ENCODE peak calls at places on chromosome 16, in five cellular contexts. N is mucosa of descending colon, A is stomach, D is SJSA1, W is fibroblast of mammary gland. U is an unnamed sample.
A peak's percentile ranks its signal among the peaks of the same experiment; 100 is the strongest.

GRCh38 chr16:66954097-66954659 is 6.9 kb upstream of the CES3 start:
- DNase-seq in W (peak; percentile 75), A (peak; percentile 84), N (peak; percentile 94), D (peak; percentile 61), U (peak; percentile 83)

GRCh38 chr16:81996664-81997529 is 14.4 kb downstream of the SDR42E1 start:
- DNase-seq in W (peak; percentile 52), A (no peak), D (peak; percentile 87), N (no peak), U (peak; percentile 64)

GRCh38 chr16:85328665-85329058 is 216.4 kb upstream of the CIBAR2 start:
- DNase-seq in N (no peak), W (no peak), A (no peak), D (peak; percentile 96), U (no peak)

GRCh38 chr16:84007946-84008345 is 34.6 kb downstream of the SLC38A8 start:
- DNase-seq in N (no peak), D (no peak), W (no peak), A (no peak), U (no peak)

GRCh38 chr16:81601601-81602251 is 157.1 kb downstream of the CMIP start:
- DNase-seq in A (no peak), D (no peak), N (no peak), W (no peak), U (peak; percentile 60)

GRCh38 chr16:59058261-59058660 is 324.1 kb upstream of the GOT2 start:
- DNase-seq in N (no peak), W (no peak), D (no peak), A (no peak), U (no peak)

GRCh38 chr16:57070424-57070823 is 22.0 kb upstream of the CPNE2 start:
- DNase-seq in N (no peak), A (no peak), W (no peak), D (no peak), U (no peak)

GRCh38 chr16:85296859-85297698 is 184.8 kb upstream of the CIBAR2 start:
- DNase-seq in D (peak; percentile 43), W (peak; percentile 24), A (peak; percentile 63), N (peak; percentile 61), U (peak; percentile 38)

GRCh38 chr16:25020112-25020591 is 5.0 kb upstream of the ARHGAP17 start:
- DNase-seq in D (no peak), A (no peak), W (no peak), N (no peak), U (peak; percentile 33)
- H3K4me3 ChIP-seq in D (no peak overlapping the region), A (no peak overlapping the region), W (no peak overlapping the region), N (no peak overlapping the region), U (no peak overlapping the region)

DNA sequence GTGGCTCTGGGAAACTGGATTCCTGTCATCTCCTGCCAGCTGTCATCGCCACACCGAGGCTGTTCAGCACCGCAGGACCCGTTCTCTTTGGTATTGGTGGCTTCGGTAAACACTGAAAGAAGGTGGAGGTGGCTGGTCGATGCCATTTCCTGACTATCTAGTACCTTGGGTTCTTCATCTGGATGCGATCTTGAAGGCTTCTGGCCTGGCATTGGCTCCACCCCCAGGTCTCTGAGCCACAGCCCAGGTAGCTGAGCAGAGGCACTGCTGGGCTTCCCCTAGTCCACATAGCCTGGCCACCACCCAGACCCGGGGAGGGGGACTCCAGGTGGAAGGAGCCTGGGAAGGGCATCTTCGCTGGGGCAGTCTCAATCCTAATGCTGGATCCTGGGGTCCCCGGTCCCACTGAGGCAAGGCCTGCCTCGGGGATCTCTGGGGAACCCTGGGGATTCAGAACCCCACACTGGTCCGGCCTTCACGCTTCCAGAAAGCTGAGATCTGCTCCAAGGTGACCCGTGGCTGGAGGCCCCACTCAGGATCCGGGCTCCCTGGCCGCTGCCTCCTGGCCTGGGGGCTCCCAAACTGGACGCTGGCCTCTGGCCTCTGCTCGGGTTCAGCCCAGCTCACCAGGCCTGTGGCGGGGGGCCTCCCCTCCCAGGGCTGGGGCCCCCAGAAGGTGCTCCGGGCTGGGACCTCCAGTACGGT is 1.8 kb downstream of the C16orf54 start:
- DNase-seq in D (no peak), N (no peak), W (no peak), A (no peak), U (no peak)
- H3K4me3 ChIP-seq in D (no peak overlapping the region), N (no peak overlapping the region), W (no peak overlapping the region), A (peak overlapping the region; percentile 51), U (no peak overlapping the region)

DNA sequence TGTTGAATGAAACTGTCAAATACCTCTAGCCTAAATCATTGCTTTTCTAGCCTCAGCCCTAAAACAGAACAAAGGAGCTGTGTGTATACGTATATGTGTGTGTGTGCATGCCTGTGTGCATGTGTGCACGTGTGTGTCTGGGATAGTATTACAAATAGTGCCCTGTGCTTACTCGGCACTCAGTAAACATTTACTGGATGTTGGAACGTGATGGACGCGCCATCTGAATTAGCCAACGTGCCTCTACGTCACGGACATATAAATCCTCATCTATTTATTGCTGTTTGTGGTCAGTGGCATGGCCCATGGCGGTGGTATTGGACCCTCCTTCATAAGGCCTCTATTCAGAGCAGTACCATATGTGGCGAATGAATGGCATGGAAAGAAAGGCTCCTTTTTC is 37.5 kb downstream of the WWP2 start:
- DNase-seq in N (no peak), W (peak; percentile 7), A (no peak), D (no peak), U (no peak)
- H3K4me3 ChIP-seq in N (no peak overlapping the region), W (no peak overlapping the region), A (no peak overlapping the region), D (no peak overlapping the region), U (no peak overlapping the region)

GRCh38 chr16:12090162-12090552 is 113.6 kb downstream of the SNX29 start:
- DNase-seq in D (no peak), N (no peak), W (no peak), A (no peak), U (no peak)
- H3K4me3 ChIP-seq in D (no peak overlapping the region), N (no peak overlapping the region), W (peak overlapping the region; percentile 39), A (peak overlapping the region; percentile 21), U (peak overlapping the region; percentile 48)

DNA sequence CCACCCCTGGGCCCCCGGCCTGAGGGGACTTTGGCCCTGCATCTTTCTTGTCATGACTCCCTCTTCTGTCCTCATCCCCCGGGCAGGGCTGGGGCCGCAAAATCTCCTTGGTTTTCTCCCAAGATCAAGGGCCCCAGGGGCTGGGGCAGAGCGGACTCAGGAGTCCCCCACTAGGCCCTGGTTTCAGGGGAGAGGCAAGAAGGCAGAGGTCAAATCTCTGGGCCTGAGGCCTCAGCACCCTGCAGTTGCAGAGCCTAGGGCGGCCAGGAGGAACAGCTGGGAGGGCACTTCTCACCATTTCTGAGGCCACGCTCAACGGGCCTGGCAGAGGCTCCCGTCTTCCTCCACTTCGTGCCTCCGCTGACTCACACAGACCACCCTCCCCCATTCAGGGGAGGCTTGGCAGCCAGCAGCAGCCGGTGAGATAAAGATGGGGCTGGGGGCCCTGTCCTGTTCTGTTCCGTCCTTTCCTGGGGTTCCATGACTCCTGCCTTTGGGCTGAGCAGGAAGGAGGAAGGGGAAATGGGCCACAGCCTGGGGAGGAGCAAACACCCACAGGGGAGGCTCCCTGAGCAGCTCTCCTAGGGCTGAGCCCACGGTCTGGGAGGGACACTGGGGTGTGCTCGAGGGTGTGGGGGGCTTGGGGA is 12.4 kb downstream of the ZSCAN10 start:
- DNase-seq in D (no peak), A (no peak), N (no peak), W (no peak), U (no peak)
- H3K4me3 ChIP-seq in D (no peak overlapping the region), A (peak overlapping the region; percentile 28), N (no peak overlapping the region), W (no peak overlapping the region), U (no peak overlapping the region)

GRCh38 chr16:28930203-28930602 is 1.6 kb upstream of the CD19 start:
- DNase-seq in N (no peak), A (no peak), W (no peak), D (no peak), U (no peak)

GRCh38 chr16:28933176-28933575 is 1.4 kb downstream of the CD19 start:
- DNase-seq in W (no peak), D (no peak), A (no peak), N (no peak), U (no peak)

GRCh38 chr16:28930652-28931051 is 1.1 kb upstream of the CD19 start:
- DNase-seq in W (no peak), D (no peak), A (no peak), N (no peak), U (no peak)

GRCh38 chr16:28932339-28933141 is 769 bp downstream of the CD19 start:
- DNase-seq in A (no peak), D (no peak), W (no peak), N (no peak), U (no peak)

DNA sequence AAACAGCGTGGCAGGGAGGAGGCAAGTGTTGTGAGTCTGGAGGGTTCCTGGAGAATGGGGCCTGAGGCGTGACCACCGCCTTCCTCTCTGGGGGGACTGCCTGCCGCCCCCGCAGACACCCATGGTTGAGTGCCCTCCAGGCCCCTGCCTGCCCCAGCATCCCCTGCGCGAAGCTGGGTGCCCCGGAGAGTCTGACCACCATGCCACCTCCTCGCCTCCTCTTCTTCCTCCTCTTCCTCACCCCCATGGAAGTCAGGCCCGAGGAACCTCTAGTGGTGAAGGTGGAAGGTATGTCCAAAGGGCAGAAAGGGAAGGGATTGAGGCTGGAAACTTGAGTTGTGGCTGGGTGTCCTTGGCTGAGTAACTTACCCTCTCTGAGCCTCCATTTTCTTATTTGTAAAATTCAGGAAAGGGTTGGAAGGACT is at the start of gene CD19:
- DNase-seq in N (no peak), A (no peak), D (no peak), W (no peak), U (no peak)
- H3K4me3 ChIP-seq in N (no peak within 1 kb of the TSS), A (peak within 1 kb of the TSS; percentile 16), D (no peak within 1 kb of the TSS), W (no peak within 1 kb of the TSS), U (no peak within 1 kb of the TSS)

GRCh38 chr16:46889245-46889941 is 5.2 kb downstream of the GPT2 start:
- DNase-seq in D (no peak), A (no peak), N (no peak), W (no peak), U (no peak)

GRCh38 chr16:46886764-46887523 is 2.8 kb downstream of the GPT2 start:
- DNase-seq in N (no peak), W (no peak), D (no peak), A (no peak), U (no peak)

GRCh38 chr16:46889942-46890300 is 5.8 kb downstream of the GPT2 start:
- DNase-seq in A (no peak), N (no peak), W (no peak), D (no peak), U (no peak)

GRCh38 chr16:46885960-46886763 is 2.0 kb downstream of the GPT2 start:
- DNase-seq in A (peak; percentile 77), D (no peak), N (no peak), W (peak; percentile 70), U (no peak)

DNA sequence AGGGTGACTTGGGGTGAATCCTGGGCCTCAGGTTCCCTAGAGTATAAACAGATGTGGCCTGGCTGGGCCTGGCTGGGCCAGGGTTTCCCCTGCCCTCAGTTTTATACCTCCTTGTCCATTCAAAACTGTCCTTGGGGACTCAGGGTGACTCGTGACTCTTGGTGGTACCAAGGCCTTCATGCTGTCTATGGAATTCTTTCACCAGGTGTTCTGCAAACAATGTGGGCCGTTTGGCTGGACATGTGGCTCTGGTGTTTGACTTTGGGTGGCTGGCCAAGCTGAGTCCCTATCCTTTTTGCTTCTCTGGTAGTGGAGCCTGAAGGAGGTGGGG is 3.3 kb downstream of the GPT2 start:
- DNase-seq in N (no peak), A (peak; percentile 60), D (no peak), W (no peak), U (no peak)
- H3K4me3 ChIP-seq in N (no peak overlapping the region), A (peak overlapping the region; percentile 98), D (no peak overlapping the region), W (no peak overlapping the region), U (no peak overlapping the region)